ENCODE peak calls at places on chromosome 16, in ten cellular contexts. Q, A, G, F, W, C, U, X, I and E are unnamed samples.
A peak's percentile ranks its signal among the peaks of the same experiment; 100 is the strongest.

GRCh38 chr16:320206-320605 is 32.3 kb downstream of the AXIN1 start:
- DNase-seq in U (no peak), C (no peak), I (no peak), Q (no peak), W (no peak), G (no peak), A (no peak), F (no peak), X (no peak), E (no peak)

GRCh38 chr16:17773698-17774101 is 302.9 kb upstream of the XYLT1 start:
- DNase-seq in W (no peak), U (peak; percentile 6), X (no peak), A (no peak), G (no peak), I (peak; percentile 1), C (no peak), F (no peak), Q (no peak), E (no peak)

GRCh38 chr16:85173077-85173980 is 61.1 kb upstream of the CIBAR2 start:
- DNase-seq in W (no peak), G (no peak), X (no peak), F (no peak), Q (no peak), I (peak; percentile 85), U (no peak), A (no peak), C (no peak), E (no peak)

GRCh38 chr16:57600952-57601580 is 27.4 kb upstream of the ADGRG1 start:
- DNase-seq in G (no peak), U (no peak), X (no peak), F (no peak), Q (no peak), W (no peak), C (no peak), I (no peak), A (no peak), E (no peak)

GRCh38 chr16:73848993-73849392 is 447.6 kb upstream of the PSMD7 start:
- DNase-seq in G (no peak), W (no peak), U (no peak), X (no peak), A (no peak), F (no peak), I (no peak), Q (no peak), C (no peak), E (no peak)

GRCh38 chr16:48607056-48607825 is 2.7 kb downstream of the N4BP1 start:
- DNase-seq in W (no peak), C (no peak), G (no peak), F (no peak), U (peak; percentile 30), I (peak; percentile 42), X (no peak), Q (no peak), A (no peak), E (no peak)

GRCh38 chr16:85422124-85422373 is 191.1 kb upstream of the GSE1 start:
- DNase-seq in Q (no peak), W (no peak), X (no peak), G (peak; percentile 22), F (no peak), A (no peak), I (no peak), U (no peak), C (no peak), E (peak; percentile 13)

GRCh38 chr16:64380751-64381150 is 741.1 kb downstream of the CDH11 start:
- DNase-seq in A (no peak), W (no peak), Q (no peak), F (no peak), U (no peak), C (no peak), G (peak; percentile 46), I (no peak), X (no peak), E (no peak)

GRCh38 chr16:72862090-72862489 is 185.8 kb downstream of the ZFHX3 start:
- DNase-seq in Q (no peak), F (no peak), A (no peak), I (no peak), U (no peak), C (no peak), W (no peak), X (no peak), G (no peak), E (no peak)

GRCh38 chr16:27270389-27270788 is 1.8 kb upstream of the NSMCE1 start:
- DNase-seq in U (no peak), W (no peak), X (no peak), I (no peak), G (no peak), F (no peak), C (no peak), A (no peak), Q (no peak), E (no peak)

GRCh38 chr16:49630783-49631182 is 225.1 kb downstream of the ZNF423 start:
- DNase-seq in C (no peak), F (no peak), X (no peak), I (no peak), A (no peak), Q (no peak), G (no peak), U (no peak), W (no peak), E (no peak)

GRCh38 chr16:85169333-85170065 is 57.2 kb upstream of the CIBAR2 start:
- DNase-seq in Q (no peak), G (peak; percentile 41), W (no peak), F (no peak), C (no peak), U (peak; percentile 45), A (no peak), X (no peak), I (peak; percentile 48), E (no peak)

GRCh38 chr16:48535831-48536599 is 74.0 kb downstream of the N4BP1 start:
- DNase-seq in Q (no peak), U (peak; percentile 21), W (no peak), A (peak; percentile 71), F (no peak), I (peak; percentile 74), C (no peak), X (no peak), G (no peak), E (no peak)

GRCh38 chr16:22898874-22899348 is 84.9 kb downstream of the HS3ST2 start:
- DNase-seq in W (peak; percentile 13), Q (peak; percentile 20), A (peak; percentile 14), F (peak; percentile 70), I (peak; percentile 67), X (no peak), U (peak; percentile 76), C (no peak), G (peak; percentile 91), E (peak; percentile 30)

GRCh38 chr16:80784951-80785350 is 19.4 kb downstream of the CDYL2 start:
- DNase-seq in A (no peak), F (no peak), U (no peak), G (no peak), X (no peak), Q (no peak), W (no peak), I (no peak), C (no peak), E (no peak)

GRCh38 chr16:67531247-67531646 is 2.6 kb downstream of the RIPOR1 start:
- DNase-seq in I (no peak), A (no peak), W (no peak), F (no peak), U (no peak), G (no peak), C (no peak), Q (no peak), X (no peak), E (no peak)

GRCh38 chr16:59198487-59198886 is 464.4 kb upstream of the GOT2 start:
- DNase-seq in X (no peak), C (no peak), W (no peak), G (no peak), Q (no peak), I (no peak), U (no peak), A (no peak), F (no peak), E (no peak)

GRCh38 chr16:30381351-30382041 is 865 bp downstream of the SEPTIN1 start:
- DNase-seq in G (no peak), W (no peak), A (no peak), X (no peak), I (no peak), Q (no peak), F (no peak), C (no peak), U (no peak), E (no peak)

GRCh38 chr16:50303605-50304466 is 37.5 kb downstream of the ADCY7 start:
- DNase-seq in C (no peak), W (no peak), I (peak; percentile 50), Q (no peak), F (no peak), G (no peak), U (no peak), X (no peak), A (no peak), E (no peak)

GRCh38 chr16:88347656-88348376 is 34.9 kb upstream of the ZNF469 start:
- DNase-seq in W (peak; percentile 9), X (no peak), C (no peak), I (no peak), A (no peak), G (no peak), F (no peak), Q (peak; percentile 5), U (no peak), E (no peak)

GRCh38 chr16:4404967-4405696 is 11.3 kb downstream of the CORO7 start:
- DNase-seq in A (no peak), C (no peak), I (no peak), U (no peak), F (no peak), G (no peak), X (no peak), W (no peak), Q (no peak), E (no peak)

GRCh38 chr16:4096509-4096908 is 19.7 kb downstream of the ADCY9 start:
- DNase-seq in I (no peak), G (no peak), Q (no peak), F (no peak), C (no peak), U (no peak), W (no peak), A (no peak), X (no peak), E (no peak)

GRCh38 chr16:52090080-52090479 is 456.9 kb downstream of the TOX3 start:
- DNase-seq in F (no peak), W (no peak), G (no peak), A (peak; percentile 27), I (no peak), X (no peak), U (no peak), C (no peak), Q (no peak), E (no peak)

GRCh38 chr16:67055712-67056487 is 27.0 kb downstream of the CBFB start:
- DNase-seq in C (no peak), X (no peak), I (peak; percentile 84), W (no peak), Q (no peak), G (no peak), U (no peak), F (no peak), A (no peak), E (no peak)

GRCh38 chr16:88058817-88059216 is 107.6 kb downstream of the BANP start:
- DNase-seq in G (no peak), Q (no peak), A (no peak), U (no peak), X (no peak), F (no peak), C (no peak), I (no peak), W (no peak), E (no peak)

GRCh38 chr16:85428899-85429775 is 184.0 kb upstream of the GSE1 start:
- DNase-seq in W (no peak), U (peak; percentile 5), X (no peak), C (no peak), Q (no peak), A (no peak), G (peak; percentile 11), F (no peak), I (no peak), E (no peak)

GRCh38 chr16:75280331-75280804 is 28.9 kb upstream of the BCAR1 start:
- DNase-seq in Q (no peak), G (no peak), A (peak; percentile 31), U (no peak), X (no peak), I (no peak), C (no peak), W (no peak), F (no peak), E (no peak)